ENCODE peak calls at places on chromosome 10, in six cellular contexts. Q, V, O, B, E and J are unnamed samples.

GRCh38 chr10:132685121-132685891 is 100.6 kb downstream of the NKX6-2 start:
- DNase-seq in E (peak; percentile 53), O (peak; percentile 43), Q (no peak), B (no peak), V (peak; percentile 91), J (peak; percentile 47)

GRCh38 chr10:123618224-123618623 is 47.9 kb upstream of the GPR26 start:
- DNase-seq in E (peak; percentile 24), O (no peak), V (no peak), B (no peak), Q (no peak), J (no peak)

GRCh38 chr10:121648078-121648477 is 49.8 kb upstream of the FGFR2 start:
- DNase-seq in E (no peak), O (no peak), B (no peak), Q (no peak), V (no peak), J (no peak)

GRCh38 chr10:100345570-100346330 is 1.3 kb upstream of the SCD start:
- DNase-seq in Q (no peak), O (no peak), V (no peak), B (no peak), E (no peak), J (peak; percentile 62)

GRCh38 chr10:68989317-68989990 is 851 bp downstream of the KIFBP start:
- DNase-seq in Q (no peak), B (no peak), V (no peak), E (no peak), O (no peak), J (no peak)

GRCh38 chr10:70481831-70482530 is 3.4 kb downstream of the PALD1 start:
- DNase-seq in O (no peak), Q (no peak), B (no peak), V (no peak), E (no peak), J (no peak)

GRCh38 chr10:71243756-71244637 is 31.6 kb downstream of the UNC5B start:
- DNase-seq in Q (no peak), V (no peak), O (peak; percentile 32), E (no peak), B (no peak), J (peak; percentile 18)

GRCh38 chr10:120972259-120972658 is 121.1 kb downstream of the WDR11 start:
- DNase-seq in E (no peak), O (no peak), B (no peak), Q (no peak), V (no peak), J (no peak)

GRCh38 chr10:107728807-107729206 is 564.3 kb upstream of the SORCS1 start:
- DNase-seq in B (no peak), E (no peak), O (no peak), V (no peak), Q (no peak), J (no peak)

GRCh38 chr10:127977368-127978009 is 70.6 kb downstream of the PTPRE start:
- DNase-seq in E (peak; percentile 86), Q (no peak), O (peak; percentile 51), B (no peak), V (peak; percentile 68), J (peak; percentile 49)

GRCh38 chr10:70232155-70232858 is 922 bp downstream of the PPA1 start:
- DNase-seq in Q (no peak), B (peak; percentile 52), O (peak; percentile 19), V (peak; percentile 81), E (no peak), J (peak; percentile 79)

GRCh38 chr10:33165911-33166310 is 168.6 kb downstream of the NRP1 start:
- DNase-seq in B (no peak), E (no peak), Q (no peak), O (no peak), V (no peak), J (no peak)

GRCh38 chr10:29617880-29618340 is 16.9 kb downstream of the SVIL start:
- DNase-seq in Q (no peak), B (no peak), V (no peak), O (no peak), E (peak; percentile 69), J (no peak)

GRCh38 chr10:70303731-70304130 is 19.9 kb upstream of the NPFFR1 start:
- DNase-seq in V (no peak), O (no peak), E (no peak), B (no peak), Q (no peak), J (no peak)

GRCh38 chr10:32371101-32371500 is 24.1 kb upstream of the EPC1 start:
- DNase-seq in O (no peak), B (no peak), E (no peak), V (no peak), Q (no peak), J (no peak)

GRCh38 chr10:100970076-100970913 is 991 bp downstream of the SEMA4G start:
- DNase-seq in V (peak; percentile 52), E (no peak), O (no peak), Q (peak; percentile 26), B (peak; percentile 73), J (peak; percentile 94)

GRCh38 chr10:50619171-50619570 is 4.6 kb downstream of the SGMS1 start:
- DNase-seq in V (no peak), Q (no peak), B (no peak), O (no peak), E (no peak), J (no peak)

GRCh38 chr10:88668465-88668864 is 4.2 kb downstream of the LIPF start:
- DNase-seq in E (no peak), V (no peak), Q (no peak), B (no peak), O (no peak), J (no peak)

GRCh38 chr10:118800920-118801319 is 46.1 kb upstream of the CACUL1 start:
- DNase-seq in Q (no peak), E (no peak), V (peak; percentile 52), B (no peak), O (peak; percentile 20), J (no peak)

GRCh38 chr10:14717570-14717969 is 57.1 kb downstream of the FAM107B start:
- DNase-seq in Q (no peak), V (no peak), B (no peak), O (no peak), E (no peak), J (no peak)

GRCh38 chr10:103069453-103070331 is 123.4 kb downstream of the NT5C2 start:
- DNase-seq in O (peak; percentile 54), Q (peak; percentile 59), E (no peak), V (peak; percentile 76), B (peak; percentile 83), J (peak; percentile 74)

GRCh38 chr10:128694532-128694931 is 568.3 kb upstream of the MKI67 start:
- DNase-seq in B (no peak), Q (no peak), O (no peak), E (no peak), V (no peak), J (no peak)

GRCh38 chr10:43128958-43129706 is 9.1 kb upstream of the CSGALNACT2 start:
- DNase-seq in V (peak; percentile 64), O (no peak), Q (peak; percentile 23), B (peak; percentile 27), E (no peak), J (no peak)

GRCh38 chr10:24054421-24054820 is 154.5 kb upstream of the KIAA1217 start:
- DNase-seq in Q (no peak), V (no peak), O (no peak), E (no peak), B (no peak), J (no peak)

GRCh38 chr10:93837783-93838677 is 55.7 kb upstream of the SLC35G1 start:
- DNase-seq in V (peak; percentile 71), E (no peak), B (no peak), O (no peak), Q (no peak), J (no peak)

DNA sequence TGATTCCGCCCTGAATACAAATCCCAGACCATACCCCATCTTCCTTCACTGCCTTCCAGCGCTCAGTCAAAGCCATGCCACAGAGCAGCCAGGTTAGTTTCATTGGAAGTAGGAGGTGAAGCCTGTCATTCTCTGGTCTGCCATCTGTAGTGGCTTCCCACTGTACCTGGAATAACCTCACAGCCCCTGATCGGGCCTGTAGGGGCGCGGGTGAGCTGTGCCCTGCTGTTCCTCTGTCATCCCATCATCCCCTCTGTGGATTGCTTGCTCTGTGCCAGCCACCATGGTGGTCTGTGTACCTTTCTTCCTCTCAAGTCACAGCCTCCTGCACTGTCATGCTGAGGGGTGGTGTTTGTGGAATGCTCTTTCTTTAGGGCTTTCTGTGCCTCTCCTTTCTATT is 155.1 kb downstream of the ZNF22 start:
- DNase-seq in E (no peak), B (no peak), Q (no peak), V (no peak), O (no peak), J (no peak)
- TF ChIP-seq CTCF in E (no peak), B (no peak), Q (peak; percentile 32), V (no peak), O (no peak), J (no peak)

DNA sequence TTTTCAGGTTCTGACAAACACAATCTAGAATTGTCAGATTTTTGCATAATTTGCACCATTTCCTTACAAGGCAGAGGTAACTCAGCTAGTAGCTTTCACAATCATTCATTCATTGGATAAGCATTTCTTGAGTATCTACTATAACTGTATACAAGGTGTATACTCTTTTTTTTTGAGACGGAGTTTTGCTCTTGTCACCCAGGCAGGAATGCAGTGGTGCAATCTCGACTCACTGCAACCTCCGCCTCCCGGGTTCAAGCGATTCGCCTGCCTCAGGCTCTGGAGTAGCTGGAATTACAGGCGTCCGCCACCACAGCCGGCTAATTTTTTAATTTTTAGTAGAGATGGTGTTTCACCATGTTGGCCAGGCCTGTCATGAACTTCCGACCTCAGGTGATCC is 16.2 kb upstream of the EXOC6 start:
- DNase-seq in O (no peak), E (no peak), Q (no peak), V (no peak), B (no peak), J (no peak)
- H3K27me3 ChIP-seq in O (no peaks in the 10 kb centered on the region), E (no peaks in the 10 kb centered on the region), Q (no peaks in the 10 kb centered on the region), V (no peaks in the 10 kb centered on the region), B (no peaks in the 10 kb centered on the region), J (no peaks in the 10 kb centered on the region)

GRCh38 chr10:104327745-104328635 is 10.3 kb downstream of the ITPRIP start:
- DNase-seq in E (peak; percentile 80), O (no peak), B (no peak), V (peak; percentile 46), Q (no peak), J (no peak)
- TF ChIP-seq POLR2A in E (no peak), O (peak; percentile 61), B (peak; percentile 58), V (no peak), Q (no peak), J (no peak)

DNA sequence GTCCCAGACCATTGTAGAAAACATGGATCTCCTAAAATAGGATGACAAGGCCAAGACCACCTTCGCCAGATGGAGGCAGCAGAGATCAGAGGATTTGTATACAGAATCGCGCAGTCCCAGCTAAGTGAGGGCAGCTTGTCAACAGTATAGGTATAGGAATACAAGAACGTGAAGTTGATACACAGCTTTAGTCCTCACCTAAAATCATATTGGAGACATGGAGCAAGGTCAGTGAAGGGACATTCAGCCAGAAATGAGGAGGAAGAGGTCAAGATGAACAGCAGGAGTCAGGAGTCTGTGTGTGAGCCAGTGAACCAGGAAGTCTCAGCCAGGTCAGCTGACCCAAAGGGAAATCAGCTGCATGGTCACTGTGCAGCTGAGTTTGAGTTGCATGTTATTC is 263.4 kb upstream of the PRKCQ start:
- DNase-seq in V (peak; percentile 4), E (no peak), B (no peak), O (no peak), Q (no peak), J (no peak)
- TF ChIP-seq CTCF in V (no peak), E (no peak), B (peak; percentile 4), O (no peak), Q (peak; percentile 28), J (no peak)